ENCODE peak calls at places on chromosome 22, in nine cellular contexts. G is GDM1; R is M059J; Z is occipital lobe; L is activated CD4-positive, alpha-beta T cell treated with anti-CD3 and anti-CD28 coated beads, Interleukin-2, amount 50 U/mL, for 1 hour; D is activated gamma-delta T cell treated with Interleukin-2 at 50 U/mL for 16 hours; K is NCI-H146; X is stimulated activated CD4-positive, alpha-beta T cell treated with anti-CD3 and anti-CD28 coated beads, Interleukin-12 subunit alpha, Interleukin-12 subunit beta, amount 100 ng/mL, for 48 hours; W is colonic mucosa. H is an unnamed sample.

GRCh38 chr22:29840498-29840897 is 2.4 kb upstream of the ASCC2 start:
- DNase-seq in W (no peak), D (no peak), K (no peak), Z (no peak), G (no peak), L (no peak), X (no peak), R (peak; percentile 12), H (no peak)

GRCh38 chr22:49668402-49668801 is 159.3 kb downstream of the BRD1 start:
- DNase-seq in K (no peak), G (no peak), W (no peak), D (no peak), X (no peak), L (no peak), R (no peak), Z (no peak), H (no peak)

GRCh38 chr22:46070722-46071450 is 79.4 kb upstream of the PPARA start:
- DNase-seq in L (peak; percentile 47), D (no peak), R (no peak), W (peak; percentile 68), Z (peak; percentile 88), G (peak; percentile 85), X (peak; percentile 47), K (peak; percentile 78), H (no peak)

GRCh38 chr22:24834845-24835570 is 29.0 kb downstream of the SGSM1 start:
- DNase-seq in G (no peak), R (no peak), Z (no peak), K (peak; percentile 30), W (peak; percentile 38), X (no peak), D (no peak), L (no peak), H (no peak)

GRCh38 chr22:22003233-22003632 is 20.6 kb upstream of the TOP3B start:
- DNase-seq in X (no peak), Z (no peak), W (no peak), G (no peak), D (no peak), L (no peak), R (no peak), K (no peak), H (no peak)

GRCh38 chr22:29060251-29060650 is 1.4 kb downstream of the C22orf31 start:
- DNase-seq in L (no peak), X (no peak), K (no peak), W (no peak), G (no peak), D (no peak), Z (no peak), R (no peak), H (no peak)

GRCh38 chr22:30444632-30445437 is 19.3 kb downstream of the MTFP1 start:
- DNase-seq in R (peak; percentile 32), X (peak; percentile 49), Z (no peak), D (peak; percentile 25), K (peak; percentile 72), G (peak; percentile 12), L (peak; percentile 49), W (peak; percentile 49), H (peak; percentile 56)

GRCh38 chr22:27603823-27604190 is 197.7 kb downstream of the MN1 start:
- DNase-seq in G (no peak), Z (no peak), R (peak; percentile 61), K (no peak), D (no peak), W (no peak), L (no peak), X (no peak), H (no peak)

H was measured in DND-41.